ENCODE peak calls at places on chromosomes 13 and 19, in ten cellular contexts. One of them, this sample, is unnamed.

GRCh38 chr19:6424190-6424938 is at the start of gene KHSRP:
- DNase-seq in mammary epithelial cell: no peak
- DNase-seq in M059J: no peak
- DNase-seq in NCI-H1694 treated with DMSO at 0.1 percent for 48 hours: no peak
- DNase-seq in prostate gland: no peak
- DNase-seq in tibial artery: no peak
- DNase-seq in iPS DF 6.9: no peak
- DNase-seq in effector memory CD8-positive, alpha-beta T cell: no peak
- DNase-seq in GM04503: no peak
- DNase-seq in neural crest cell: no peak
- DNase-seq in this sample: no peak

GRCh38 chr13:53143757-53144320 is 115.2 kb downstream of the OLFM4 start:
- DNase-seq in effector memory CD8-positive, alpha-beta T cell: no peak
- DNase-seq in M059J: no peak
- DNase-seq in prostate gland: no peak
- DNase-seq in neural crest cell: no peak
- DNase-seq in iPS DF 6.9: no peak
- DNase-seq in mammary epithelial cell: no peak
- DNase-seq in NCI-H1694 treated with DMSO at 0.1 percent for 48 hours: no peak
- DNase-seq in tibial artery: no peak
- DNase-seq in GM04503: no peak
- DNase-seq in this sample: no peak

GRCh38 chr19:4014541-4015491 is 7.3 kb downstream of the PIAS4 start:
- DNase-seq in prostate gland: no peak
- DNase-seq in M059J: no peak
- DNase-seq in iPS DF 6.9: peak
- DNase-seq in NCI-H1694 treated with DMSO at 0.1 percent for 48 hours: no peak
- DNase-seq in GM04503: no peak
- DNase-seq in tibial artery: no peak
- DNase-seq in effector memory CD8-positive, alpha-beta T cell: peak
- DNase-seq in neural crest cell: no peak
- DNase-seq in mammary epithelial cell: no peak
- DNase-seq in this sample: no peak

GRCh38 chr13:106095919-106096318 is 439.5 kb downstream of the EFNB2 start:
- DNase-seq in tibial artery: no peak
- DNase-seq in M059J: no peak
- DNase-seq in neural crest cell: no peak
- DNase-seq in effector memory CD8-positive, alpha-beta T cell: no peak
- DNase-seq in prostate gland: peak
- DNase-seq in NCI-H1694 treated with DMSO at 0.1 percent for 48 hours: no peak
- DNase-seq in GM04503: no peak
- DNase-seq in mammary epithelial cell: no peak
- DNase-seq in iPS DF 6.9: no peak
- DNase-seq in this sample: no peak

GRCh38 chr13:50587122-50587521 is 256.4 kb downstream of the DLEU7 start:
- DNase-seq in GM04503: no peak
- DNase-seq in M059J: no peak
- DNase-seq in tibial artery: no peak
- DNase-seq in NCI-H1694 treated with DMSO at 0.1 percent for 48 hours: no peak
- DNase-seq in iPS DF 6.9: no peak
- DNase-seq in neural crest cell: no peak
- DNase-seq in mammary epithelial cell: no peak
- DNase-seq in effector memory CD8-positive, alpha-beta T cell: no peak
- DNase-seq in prostate gland: no peak
- DNase-seq in this sample: no peak

GRCh38 chr13:26132756-26133155 is 80.9 kb upstream of the SHISA2 start:
- DNase-seq in GM04503: no peak
- DNase-seq in tibial artery: no peak
- DNase-seq in NCI-H1694 treated with DMSO at 0.1 percent for 48 hours: peak
- DNase-seq in iPS DF 6.9: no peak
- DNase-seq in M059J: peak
- DNase-seq in neural crest cell: no peak
- DNase-seq in effector memory CD8-positive, alpha-beta T cell: no peak
- DNase-seq in mammary epithelial cell: peak
- DNase-seq in prostate gland: no peak
- DNase-seq in this sample: peak

GRCh38 chr19:5299137-5299536 is 41.5 kb downstream of the PTPRS start:
- DNase-seq in NCI-H1694 treated with DMSO at 0.1 percent for 48 hours: no peak
- DNase-seq in mammary epithelial cell: no peak
- DNase-seq in prostate gland: no peak
- DNase-seq in neural crest cell: no peak
- DNase-seq in iPS DF 6.9: no peak
- DNase-seq in GM04503: no peak
- DNase-seq in effector memory CD8-positive, alpha-beta T cell: no peak
- DNase-seq in M059J: no peak
- DNase-seq in tibial artery: no peak
- DNase-seq in this sample: no peak

GRCh38 chr19:38799104-38799503 is 10.1 kb downstream of the LGALS7B start:
- DNase-seq in mammary epithelial cell: no peak
- DNase-seq in effector memory CD8-positive, alpha-beta T cell: no peak
- DNase-seq in prostate gland: no peak
- DNase-seq in neural crest cell: no peak
- DNase-seq in iPS DF 6.9: no peak
- DNase-seq in NCI-H1694 treated with DMSO at 0.1 percent for 48 hours: no peak
- DNase-seq in GM04503: no peak
- DNase-seq in tibial artery: no peak
- DNase-seq in M059J: peak
- DNase-seq in this sample: no peak

GRCh38 chr19:6501740-6502648 is at the start of gene TUBB4A:
- DNase-seq in GM04503: no peak
- DNase-seq in NCI-H1694 treated with DMSO at 0.1 percent for 48 hours: no peak
- DNase-seq in iPS DF 6.9: no peak
- DNase-seq in neural crest cell: peak
- DNase-seq in mammary epithelial cell: no peak
- DNase-seq in effector memory CD8-positive, alpha-beta T cell: no peak
- DNase-seq in prostate gland: no peak
- DNase-seq in M059J: no peak
- DNase-seq in tibial artery: no peak
- DNase-seq in this sample: no peak

GRCh38 chr13:100610399-100611347 is 22.1 kb upstream of the GGACT start:
- DNase-seq in mammary epithelial cell: no peak
- DNase-seq in prostate gland: no peak
- DNase-seq in iPS DF 6.9: no peak
- DNase-seq in effector memory CD8-positive, alpha-beta T cell: no peak
- DNase-seq in NCI-H1694 treated with DMSO at 0.1 percent for 48 hours: no peak
- DNase-seq in neural crest cell: no peak
- DNase-seq in GM04503: no peak
- DNase-seq in tibial artery: no peak
- DNase-seq in M059J: no peak
- DNase-seq in this sample: no peak

GRCh38 chr19:55649579-55650557 is 1.9 kb downstream of the CCDC106 start:
- DNase-seq in GM04503: no peak
- DNase-seq in M059J: no peak
- DNase-seq in NCI-H1694 treated with DMSO at 0.1 percent for 48 hours: no peak
- DNase-seq in tibial artery: no peak
- DNase-seq in iPS DF 6.9: no peak
- DNase-seq in effector memory CD8-positive, alpha-beta T cell: no peak
- DNase-seq in prostate gland: no peak
- DNase-seq in mammary epithelial cell: no peak
- DNase-seq in neural crest cell: no peak
- DNase-seq in this sample: no peak

GRCh38 chr13:93480553-93481106 is 254.0 kb downstream of the GPC6 start:
- DNase-seq in NCI-H1694 treated with DMSO at 0.1 percent for 48 hours: no peak
- DNase-seq in iPS DF 6.9: no peak
- DNase-seq in tibial artery: no peak
- DNase-seq in mammary epithelial cell: no peak
- DNase-seq in neural crest cell: no peak
- DNase-seq in GM04503: no peak
- DNase-seq in prostate gland: no peak
- DNase-seq in M059J: no peak
- DNase-seq in effector memory CD8-positive, alpha-beta T cell: no peak
- DNase-seq in this sample: no peak

GRCh38 chr13:25608181-25608580 is 236.4 kb downstream of the ATP8A2 start:
- DNase-seq in iPS DF 6.9: no peak
- DNase-seq in tibial artery: no peak
- DNase-seq in effector memory CD8-positive, alpha-beta T cell: no peak
- DNase-seq in mammary epithelial cell: no peak
- DNase-seq in GM04503: no peak
- DNase-seq in prostate gland: no peak
- DNase-seq in NCI-H1694 treated with DMSO at 0.1 percent for 48 hours: peak
- DNase-seq in neural crest cell: no peak
- DNase-seq in M059J: no peak
- DNase-seq in this sample: no peak

GRCh38 chr13:59677966-59678814 is 485.5 kb downstream of the DIAPH3 start:
- DNase-seq in GM04503: no peak
- DNase-seq in neural crest cell: no peak
- DNase-seq in M059J: peak
- DNase-seq in iPS DF 6.9: no peak
- DNase-seq in NCI-H1694 treated with DMSO at 0.1 percent for 48 hours: peak
- DNase-seq in tibial artery: no peak
- DNase-seq in effector memory CD8-positive, alpha-beta T cell: no peak
- DNase-seq in prostate gland: no peak
- DNase-seq in mammary epithelial cell: peak
- DNase-seq in this sample: no peak

GRCh38 chr13:79500829-79501228 is 19.9 kb downstream of the NDFIP2 start:
- DNase-seq in neural crest cell: no peak
- DNase-seq in iPS DF 6.9: no peak
- DNase-seq in NCI-H1694 treated with DMSO at 0.1 percent for 48 hours: no peak
- DNase-seq in effector memory CD8-positive, alpha-beta T cell: no peak
- DNase-seq in M059J: no peak
- DNase-seq in tibial artery: no peak
- DNase-seq in GM04503: no peak
- DNase-seq in mammary epithelial cell: no peak
- DNase-seq in prostate gland: no peak
- DNase-seq in this sample: no peak

GRCh38 chr13:74529968-74530367 is 395.8 kb upstream of the KLF12 start:
- DNase-seq in mammary epithelial cell: no peak
- DNase-seq in effector memory CD8-positive, alpha-beta T cell: no peak
- DNase-seq in tibial artery: no peak
- DNase-seq in GM04503: no peak
- DNase-seq in iPS DF 6.9: no peak
- DNase-seq in M059J: no peak
- DNase-seq in NCI-H1694 treated with DMSO at 0.1 percent for 48 hours: no peak
- DNase-seq in prostate gland: no peak
- DNase-seq in neural crest cell: no peak
- DNase-seq in this sample: no peak

GRCh38 chr19:18687740-18688465 is 4.4 kb downstream of the CRTC1 start:
- DNase-seq in prostate gland: no peak
- DNase-seq in M059J: no peak
- DNase-seq in GM04503: no peak
- DNase-seq in effector memory CD8-positive, alpha-beta T cell: no peak
- DNase-seq in NCI-H1694 treated with DMSO at 0.1 percent for 48 hours: no peak
- DNase-seq in neural crest cell: no peak
- DNase-seq in mammary epithelial cell: no peak
- DNase-seq in tibial artery: no peak
- DNase-seq in iPS DF 6.9: no peak
- DNase-seq in this sample: no peak

GRCh38 chr19:53037101-53038097 is 7.1 kb upstream of the ERVV-2 start:
- DNase-seq in iPS DF 6.9: no peak
- DNase-seq in GM04503: no peak
- DNase-seq in neural crest cell: peak
- DNase-seq in prostate gland: no peak
- DNase-seq in tibial artery: no peak
- DNase-seq in mammary epithelial cell: peak
- DNase-seq in M059J: no peak
- DNase-seq in effector memory CD8-positive, alpha-beta T cell: no peak
- DNase-seq in NCI-H1694 treated with DMSO at 0.1 percent for 48 hours: no peak
- DNase-seq in this sample: no peak

GRCh38 chr13:86282450-86282849 is 483.2 kb upstream of the SLITRK6 start:
- DNase-seq in mammary epithelial cell: no peak
- DNase-seq in effector memory CD8-positive, alpha-beta T cell: no peak
- DNase-seq in iPS DF 6.9: no peak
- DNase-seq in tibial artery: no peak
- DNase-seq in GM04503: no peak
- DNase-seq in neural crest cell: no peak
- DNase-seq in prostate gland: no peak
- DNase-seq in NCI-H1694 treated with DMSO at 0.1 percent for 48 hours: no peak
- DNase-seq in M059J: peak
- DNase-seq in this sample: no peak

GRCh38 chr19:29121684-29122083 is 91.3 kb downstream of the UQCRFS1 start:
- DNase-seq in mammary epithelial cell: no peak
- DNase-seq in GM04503: no peak
- DNase-seq in iPS DF 6.9: peak
- DNase-seq in M059J: no peak
- DNase-seq in effector memory CD8-positive, alpha-beta T cell: no peak
- DNase-seq in NCI-H1694 treated with DMSO at 0.1 percent for 48 hours: no peak
- DNase-seq in prostate gland: no peak
- DNase-seq in neural crest cell: peak
- DNase-seq in tibial artery: peak
- DNase-seq in this sample: no peak

GRCh38 chr19:48868196-48868886 is at the start of gene PLEKHA4:
- DNase-seq in neural crest cell: no peak
- DNase-seq in iPS DF 6.9: no peak
- DNase-seq in mammary epithelial cell: peak
- DNase-seq in M059J: peak
- DNase-seq in NCI-H1694 treated with DMSO at 0.1 percent for 48 hours: no peak
- DNase-seq in GM04503: no peak
- DNase-seq in effector memory CD8-positive, alpha-beta T cell: no peak
- DNase-seq in prostate gland: no peak
- DNase-seq in tibial artery: peak
- DNase-seq in this sample: no peak

GRCh38 chr19:5058456-5059190 is 89.7 kb downstream of the KDM4B start:
- DNase-seq in prostate gland: no peak
- DNase-seq in GM04503: no peak
- DNase-seq in mammary epithelial cell: peak
- DNase-seq in tibial artery: no peak
- DNase-seq in neural crest cell: no peak
- DNase-seq in effector memory CD8-positive, alpha-beta T cell: no peak
- DNase-seq in NCI-H1694 treated with DMSO at 0.1 percent for 48 hours: peak
- DNase-seq in iPS DF 6.9: no peak
- DNase-seq in M059J: peak
- DNase-seq in this sample: no peak

GRCh38 chr19:5667751-5668271 is 12.5 kb downstream of the MICOS13 start:
- DNase-seq in iPS DF 6.9: no peak
- DNase-seq in GM04503: no peak
- DNase-seq in M059J: no peak
- DNase-seq in prostate gland: no peak
- DNase-seq in NCI-H1694 treated with DMSO at 0.1 percent for 48 hours: no peak
- DNase-seq in mammary epithelial cell: no peak
- DNase-seq in tibial artery: no peak
- DNase-seq in neural crest cell: no peak
- DNase-seq in effector memory CD8-positive, alpha-beta T cell: no peak
- DNase-seq in this sample: no peak

GRCh38 chr13:97255515-97255999 is 33.4 kb downstream of the MBNL2 start:
- DNase-seq in mammary epithelial cell: no peak
- DNase-seq in neural crest cell: no peak
- DNase-seq in prostate gland: no peak
- DNase-seq in GM04503: no peak
- DNase-seq in NCI-H1694 treated with DMSO at 0.1 percent for 48 hours: no peak
- DNase-seq in M059J: peak
- DNase-seq in tibial artery: no peak
- DNase-seq in iPS DF 6.9: no peak
- DNase-seq in effector memory CD8-positive, alpha-beta T cell: no peak
- DNase-seq in this sample: no peak

GRCh38 chr19:58551577-58552471 is 3.1 kb downstream of the CHMP2A start:
- DNase-seq in prostate gland: no peak
- DNase-seq in iPS DF 6.9: no peak
- DNase-seq in effector memory CD8-positive, alpha-beta T cell: no peak
- DNase-seq in NCI-H1694 treated with DMSO at 0.1 percent for 48 hours: no peak
- DNase-seq in M059J: no peak
- DNase-seq in neural crest cell: no peak
- DNase-seq in tibial artery: no peak
- DNase-seq in GM04503: no peak
- DNase-seq in mammary epithelial cell: no peak
- DNase-seq in this sample: no peak

GRCh38 chr13:110261166-110262081 is 45.5 kb downstream of the COL4A1 start:
- DNase-seq in NCI-H1694 treated with DMSO at 0.1 percent for 48 hours: no peak
- DNase-seq in mammary epithelial cell: peak
- DNase-seq in iPS DF 6.9: no peak
- DNase-seq in M059J: no peak
- DNase-seq in neural crest cell: no peak
- DNase-seq in prostate gland: no peak
- DNase-seq in effector memory CD8-positive, alpha-beta T cell: no peak
- DNase-seq in tibial artery: no peak
- DNase-seq in GM04503: no peak
- DNase-seq in this sample: no peak

GRCh38 chr19:6821639-6822310 is 49.3 kb downstream of the VAV1 start:
- DNase-seq in NCI-H1694 treated with DMSO at 0.1 percent for 48 hours: no peak
- DNase-seq in iPS DF 6.9: no peak
- DNase-seq in M059J: no peak
- DNase-seq in GM04503: no peak
- DNase-seq in tibial artery: peak
- DNase-seq in effector memory CD8-positive, alpha-beta T cell: no peak
- DNase-seq in neural crest cell: no peak
- DNase-seq in mammary epithelial cell: no peak
- DNase-seq in prostate gland: no peak
- DNase-seq in this sample: no peak

GRCh38 chr19:19040417-19040816 is 7.0 kb downstream of the ARMC6 start:
- DNase-seq in NCI-H1694 treated with DMSO at 0.1 percent for 48 hours: no peak
- DNase-seq in mammary epithelial cell: no peak
- DNase-seq in iPS DF 6.9: no peak
- DNase-seq in effector memory CD8-positive, alpha-beta T cell: no peak
- DNase-seq in M059J: peak
- DNase-seq in prostate gland: peak
- DNase-seq in tibial artery: peak
- DNase-seq in GM04503: peak
- DNase-seq in neural crest cell: no peak
- DNase-seq in this sample: peak

This sample was measured in GM04504.